ENCODE peak calls at places on chromosome 20, in ten cellular contexts. W is AG10803, N is SK-N-SH, M is right cardiac atrium, L is sigmoid colon, E is GM12865, Q is skeletal muscle cell, T is upper lobe of right lung, Y is prostate gland, D is IMR-90. U is an unnamed sample.

GRCh38 chr20:5401277-5401676 is 84.5 kb upstream of the PROKR2 start:
- DNase-seq in T (no peak), N (peak), M (no peak), E (no peak), W (no peak), Y (no peak), L (no peak), D (no peak), Q (no peak), U (no peak)

GRCh38 chr20:31550099-31550498 is 35.9 kb downstream of the HM13 start:
- DNase-seq in T (no peak), M (no peak), Q (no peak), D (no peak), Y (no peak), E (no peak), N (no peak), W (no peak), L (no peak), U (no peak)

GRCh38 chr20:2122921-2123320 is 21.3 kb downstream of the STK35 start:
- DNase-seq in Y (no peak), D (peak), N (no peak), L (no peak), Q (peak), E (no peak), M (no peak), W (peak), T (no peak), U (no peak)

GRCh38 chr20:17579369-17580039 is 9.6 kb downstream of the DSTN start:
- DNase-seq in M (no peak), Y (no peak), N (no peak), L (no peak), E (no peak), D (no peak), W (no peak), T (no peak), Q (no peak), U (no peak)

GRCh38 chr20:1489764-1490436 is 1.3 kb downstream of the SIRPB2 start:
- DNase-seq in M (no peak), L (peak), N (no peak), Q (no peak), Y (no peak), E (no peak), T (no peak), W (peak), D (no peak), U (no peak)

GRCh38 chr20:18001131-18001921 is 32.5 kb downstream of the MGME1 start:
- DNase-seq in W (peak), N (no peak), M (peak), L (peak), E (no peak), Q (peak), Y (peak), D (peak), T (peak), U (no peak)

GRCh38 chr20:57540889-57541288 is 15.9 kb upstream of the CTCFL start:
- DNase-seq in L (peak), M (no peak), Y (no peak), W (no peak), T (no peak), N (peak), D (no peak), Q (no peak), E (no peak), U (no peak)

GRCh38 chr20:1875762-1876161 is 19.4 kb upstream of the SIRPA start:
- DNase-seq in E (no peak), Q (no peak), T (no peak), Y (no peak), M (no peak), N (peak), W (no peak), D (no peak), L (no peak), U (no peak)

GRCh38 chr20:57609086-57609841 is 11.0 kb downstream of the ZBP1 start:
- DNase-seq in Q (no peak), L (peak), Y (no peak), T (peak), D (no peak), N (no peak), W (no peak), E (peak), M (no peak), U (no peak)

GRCh38 chr20:34997171-34997570 is 41.5 kb downstream of the MYH7B start:
- DNase-seq in Y (no peak), E (no peak), D (peak), M (peak), L (no peak), W (no peak), Q (no peak), N (no peak), T (no peak), U (no peak)

GRCh38 chr20:3670511-3670910 is 7.3 kb upstream of the GFRA4 start:
- DNase-seq in E (no peak), M (no peak), Q (no peak), T (no peak), Y (no peak), N (peak), L (no peak), W (no peak), D (peak), U (no peak)

GRCh38 chr20:46683939-46684750 is 5.1 kb downstream of the TP53RK start:
- DNase-seq in M (peak), T (peak), Q (peak), W (peak), Y (peak), N (no peak), D (peak), E (no peak), L (peak), U (no peak)

GRCh38 chr20:46683068-46683477 is 6.2 kb downstream of the TP53RK start:
- DNase-seq in Q (no peak), E (no peak), T (no peak), L (no peak), W (no peak), D (no peak), M (no peak), Y (no peak), N (no peak), U (no peak)

GRCh38 chr20:46681032-46681854 is 8.0 kb downstream of the TP53RK start:
- DNase-seq in Q (no peak), T (no peak), D (peak), Y (peak), L (no peak), W (peak), N (peak), E (peak), M (peak), U (peak)

GRCh38 chr20:46682063-46682821 is 7.0 kb downstream of the TP53RK start:
- DNase-seq in L (no peak), Y (no peak), M (no peak), T (no peak), E (no peak), D (no peak), W (no peak), N (no peak), Q (no peak), U (no peak)

DNA sequence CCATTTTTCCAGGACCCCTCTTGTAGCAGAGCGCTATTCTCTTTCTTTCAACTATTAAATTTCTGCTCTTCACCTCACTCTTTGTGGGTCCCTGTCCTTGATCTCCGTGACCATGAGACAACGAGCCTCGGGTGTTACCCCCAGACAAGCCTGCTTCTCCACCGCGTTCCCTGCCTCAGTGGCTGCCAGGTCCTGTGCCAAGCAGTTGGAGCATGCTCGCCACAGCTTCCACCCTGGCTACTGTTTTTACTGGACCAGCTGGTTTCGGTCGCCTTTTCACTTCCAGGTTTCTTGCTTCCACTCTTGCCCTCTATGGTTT is 5.7 kb downstream of the TP53RK start:
- DNase-seq in D (no peak), L (no peak), Q (no peak), Y (no peak), E (peak), W (no peak), T (no peak), N (no peak), M (no peak), U (no peak)
- H3K4me3 ChIP-seq in D (peak), L (peak), Q (peak), Y (peak), E (no peak), W (peak), T (peak), N (no peak), M (peak), U (no peak)

GRCh38 chr20:50642288-50642803 is 49.0 kb downstream of the RIPOR3 start:
- DNase-seq in Y (no peak), Q (no peak), N (no peak), L (no peak), T (no peak), D (no peak), M (no peak), E (no peak), W (peak), U (no peak)
- H3K4me3 ChIP-seq in Y (no peak), Q (no peak), N (no peak), L (no peak), T (no peak), D (no peak), M (no peak), E (no peak), W (no peak), U (no peak)

DNA sequence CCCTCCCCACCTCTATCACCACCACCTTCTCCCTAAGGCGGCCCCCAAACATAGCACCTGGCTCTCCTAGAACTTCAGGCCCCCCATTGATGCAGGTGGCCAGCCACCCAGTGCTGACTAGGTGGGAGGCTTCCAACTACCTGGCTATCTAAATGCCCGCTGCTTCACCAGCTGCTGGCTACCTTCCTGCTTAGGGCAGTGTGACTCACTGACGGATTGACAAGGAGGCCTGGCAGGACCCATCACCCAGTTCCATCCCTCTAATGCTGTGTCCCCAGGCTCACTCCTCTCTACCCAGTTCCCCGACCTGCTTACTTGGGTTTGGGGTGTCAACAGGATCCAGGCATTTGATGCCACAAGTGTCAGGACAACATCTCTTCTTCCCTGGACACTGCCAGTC is 1.1 kb downstream of the SLPI start:
- DNase-seq in Q (no peak), M (no peak), D (no peak), N (no peak), W (no peak), E (no peak), Y (no peak), L (no peak), T (no peak), U (no peak)
- H3K4me3 ChIP-seq in Q (no peak), M (no peak), D (no peak), N (no peak), W (no peak), E (no peak), Y (no peak), L (no peak), T (peak), U (no peak)

GRCh38 chr20:37518059-37518458 is 3.0 kb upstream of the NNAT start:
- DNase-seq in W (no peak), Y (no peak), D (no peak), T (no peak), Q (no peak), E (no peak), M (no peak), N (no peak), L (no peak), U (no peak)

GRCh38 chr20:37521091-37521771 is at the start of gene NNAT:
- DNase-seq in D (no peak), Q (no peak), N (peak), E (no peak), T (no peak), W (no peak), L (no peak), Y (no peak), M (peak), U (no peak)

GRCh38 chr20:37520417-37520751 is 666 bp upstream of the NNAT start:
- DNase-seq in M (no peak), Q (no peak), N (no peak), T (no peak), E (no peak), D (no peak), W (no peak), Y (no peak), L (no peak), U (no peak)

GRCh38 chr20:37518606-37519507 is 2.2 kb upstream of the NNAT start:
- DNase-seq in Y (peak), M (peak), N (no peak), D (no peak), E (no peak), T (peak), L (peak), Q (no peak), W (no peak), U (no peak)

DNA sequence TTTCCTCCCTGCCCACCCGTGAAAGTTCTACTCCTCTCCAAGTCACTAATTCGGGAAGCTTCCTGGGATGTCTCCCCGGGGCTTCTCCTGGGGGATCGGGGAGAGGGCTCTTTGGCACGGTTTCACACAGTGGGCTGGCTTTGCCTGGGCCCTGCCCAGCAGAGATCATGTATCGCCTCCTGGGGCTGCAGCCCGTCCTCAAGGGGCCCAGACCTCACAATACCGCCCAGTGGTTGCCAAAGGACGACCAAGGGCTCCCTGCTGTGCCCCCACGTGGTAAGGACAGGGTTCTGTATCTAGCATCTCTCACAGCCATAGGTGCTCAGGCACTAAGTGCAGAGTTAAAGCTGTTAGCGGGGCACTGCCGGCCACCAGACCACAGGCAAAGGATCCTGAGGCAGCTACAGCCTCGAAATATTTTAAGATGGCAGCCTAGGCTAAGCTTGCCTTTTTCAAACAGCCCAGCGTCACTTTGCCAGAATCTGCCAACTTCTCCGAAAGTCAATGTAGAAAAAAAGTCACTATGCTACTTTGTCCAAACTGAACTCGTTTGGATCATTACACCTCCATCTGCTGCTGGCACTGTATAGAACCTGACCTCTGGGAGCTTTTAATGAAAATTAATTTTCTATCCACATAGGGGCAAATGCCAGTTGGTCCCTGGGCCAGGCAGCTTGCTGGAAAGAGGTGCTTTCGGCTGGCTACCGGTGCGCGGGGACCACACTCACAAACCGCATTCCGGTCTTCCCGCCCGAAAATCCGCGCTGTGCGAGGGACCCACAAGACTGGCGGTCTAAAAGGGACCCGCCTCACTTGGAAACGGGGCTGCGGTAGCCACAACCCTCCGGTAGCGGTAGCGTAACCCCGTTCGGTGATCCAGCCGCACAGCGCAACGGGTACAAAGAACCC is 1.3 kb upstream of the NNAT start:
- DNase-seq in N (peak), Q (no peak), D (no peak), E (no peak), T (no peak), M (peak), Y (no peak), L (peak), W (no peak), U (no peak)
- H3K4me3 ChIP-seq in N (no peak), Q (no peak), D (no peak), E (no peak), T (no peak), M (no peak), Y (no peak), L (peak), W (no peak), U (no peak)

DNA sequence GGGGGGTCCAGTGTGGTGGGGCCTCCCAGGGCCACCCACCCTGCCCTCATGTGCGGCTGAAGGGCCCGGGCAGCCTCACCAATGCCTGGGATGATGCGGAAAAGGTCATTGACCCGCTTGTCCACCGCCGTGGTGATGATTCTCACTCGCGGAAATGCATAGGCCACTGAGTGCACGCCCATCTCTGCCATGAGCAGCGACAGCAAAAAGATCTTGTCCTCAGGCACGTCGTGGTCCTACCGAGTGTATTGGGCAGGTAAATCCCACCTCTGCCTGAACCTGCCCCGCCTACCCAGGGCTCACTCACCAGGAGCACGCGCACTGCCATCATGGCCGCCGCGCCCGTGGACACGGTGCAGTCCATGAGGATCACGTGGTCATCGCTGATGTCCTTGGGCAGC is 16.1 kb downstream of the UCKL1 start:
- DNase-seq in Y (no peak), E (no peak), L (peak), M (no peak), W (no peak), N (no peak), T (no peak), D (no peak), Q (no peak), U (no peak)
- H3K4me3 ChIP-seq in Y (no peak), E (no peak), L (no peak), M (no peak), W (no peak), N (no peak), T (no peak), D (no peak), Q (no peak), U (no peak)

GRCh38 chr20:50151034-50151743 is 2.3 kb downstream of the PEDS1 start:
- DNase-seq in M (no peak), E (no peak), Q (no peak), T (no peak), W (peak), L (no peak), Y (peak), N (no peak), D (no peak), U (no peak)
- H3K4me3 ChIP-seq in M (no peak), E (no peak), Q (peak), T (peak), W (peak), L (no peak), Y (no peak), N (no peak), D (no peak), U (no peak)

GRCh38 chr20:53707341-53708102 is 113.9 kb upstream of the ZNF217 start:
- DNase-seq in T (no peak), E (peak), W (peak), N (no peak), D (peak), M (no peak), L (no peak), Y (no peak), Q (peak), U (peak)
- H3K4me3 ChIP-seq in T (no peak), E (peak), W (no peak), N (no peak), D (no peak), M (no peak), L (no peak), Y (no peak), Q (no peak), U (peak)

GRCh38 chr20:60791823-60792222 is 460.2 kb upstream of the CDH4 start:
- DNase-seq in W (no peak), M (no peak), L (no peak), T (no peak), Y (no peak), D (no peak), N (no peak), E (no peak), Q (no peak), U (no peak)
- H3K4me3 ChIP-seq in W (no peak), M (no peak), L (no peak), T (no peak), Y (no peak), D (no peak), N (no peak), E (no peak), Q (no peak), U (no peak)

GRCh38 chr20:54560357-54560756 is 85.0 kb downstream of the DOK5 start:
- DNase-seq in T (no peak), Y (no peak), D (no peak), N (no peak), M (no peak), E (no peak), Q (no peak), W (no peak), L (no peak), U (no peak)
- H3K4me3 ChIP-seq in T (no peak), Y (no peak), D (no peak), N (no peak), M (no peak), E (no peak), Q (no peak), W (no peak), L (no peak), U (no peak)

DNA sequence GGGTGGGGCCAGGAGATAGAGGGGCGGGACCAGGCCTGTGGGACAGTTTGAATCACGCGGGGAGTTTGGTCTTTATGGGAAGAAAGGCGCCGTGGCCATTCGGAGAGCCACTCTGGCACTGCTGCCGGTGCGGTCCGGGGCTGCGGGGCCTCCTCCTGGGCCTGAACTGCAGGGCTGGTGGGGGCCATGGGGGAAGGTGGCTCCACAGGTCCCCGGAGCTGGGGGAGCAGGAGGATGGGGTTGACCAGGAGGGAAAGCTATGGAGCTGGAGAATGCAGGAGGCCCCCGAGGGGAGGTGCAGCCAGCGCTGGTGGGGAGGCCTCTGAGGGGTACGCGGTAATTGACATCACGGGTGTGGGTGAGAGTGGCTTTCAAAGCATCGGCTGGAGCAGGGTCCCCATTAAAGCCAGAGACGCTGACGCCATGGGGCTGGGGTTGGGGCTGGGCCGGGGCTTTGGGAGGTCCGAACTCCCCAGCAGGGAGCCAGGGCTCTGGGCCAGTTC is 1.8 kb upstream of the BHLHE23 start:
- DNase-seq in Y (no peak), N (peak), Q (no peak), D (no peak), W (no peak), T (no peak), L (no peak), M (no peak), E (no peak), U (no peak)
- H3K4me3 ChIP-seq in Y (no peak), N (no peak), Q (no peak), D (no peak), W (no peak), T (no peak), L (peak), M (no peak), E (peak), U (peak)